ENCODE peak calls at places on chromosomes 1 and 21, in ten cellular contexts. U, I, G, W, V, Q, O, Z, Y and B are unnamed samples.

GRCh38 chr1:111513410-111514020 is 10.1 kb upstream of the ADORA3 start:
- DNase-seq in U (no peak), I (no peak), G (no peak), W (no peak), V (no peak), Q (peak; percentile 80), O (no peak), Z (no peak), Y (peak; percentile 58), B (no peak)

GRCh38 chr21:44920694-44921604 is at the start of gene ITGB2:
- DNase-seq in U (no peak), I (no peak), G (peak; percentile 36), W (no peak), V (peak; percentile 78), Q (no peak), O (no peak), Z (peak; percentile 28), Y (no peak), B (no peak)

GRCh38 chr1:99855914-99856450 is 5.8 kb downstream of the AGL start:
- DNase-seq in U (no peak), I (peak; percentile 8), G (no peak), W (no peak), V (no peak), Q (no peak), O (no peak), Z (no peak), Y (no peak), B (no peak)

GRCh38 chr1:227999056-227999930 is 7.5 kb upstream of the WNT3A start:
- DNase-seq in U (peak; percentile 91), I (peak; percentile 85), G (peak; percentile 92), W (no peak), V (peak; percentile 74), Q (peak; percentile 39), O (peak; percentile 59), Z (peak; percentile 47), Y (no peak), B (peak; percentile 88)

GRCh38 chr1:147600119-147601111 is 59.1 kb downstream of the BCL9 start:
- DNase-seq in U (peak; percentile 72), I (peak; percentile 79), G (peak; percentile 23), W (no peak), V (peak; percentile 30), Q (no peak), O (peak; percentile 39), Z (no peak), Y (no peak), B (no peak)

GRCh38 chr1:43878854-43879253 is 54.7 kb upstream of the ARTN start:
- DNase-seq in U (no peak), I (no peak), G (no peak), W (no peak), V (no peak), Q (no peak), O (no peak), Z (no peak), Y (no peak), B (no peak)

GRCh38 chr1:37667023-37667769 is 25.1 kb upstream of the CDCA8 start:
- DNase-seq in U (no peak), I (peak; percentile 10), G (peak; percentile 43), W (no peak), V (no peak), Q (no peak), O (no peak), Z (no peak), Y (no peak), B (no peak)

GRCh38 chr1:150564051-150564991 is 15.1 kb downstream of the MCL1 start:
- DNase-seq in U (no peak), I (peak; percentile 60), G (no peak), W (peak; percentile 14), V (no peak), Q (no peak), O (peak; percentile 59), Z (no peak), Y (no peak), B (no peak)

GRCh38 chr1:15345711-15346355 is 63.9 kb upstream of the EFHD2 start:
- DNase-seq in U (no peak), I (peak; percentile 55), G (no peak), W (peak; percentile 29), V (peak; percentile 59), Q (peak; percentile 23), O (no peak), Z (peak; percentile 55), Y (no peak), B (no peak)

GRCh38 chr1:98991127-98992003 is 13.3 kb downstream of the PLPPR5 start:
- DNase-seq in U (no peak), I (peak; percentile 86), G (peak; percentile 43), W (no peak), V (no peak), Q (no peak), O (peak; percentile 79), Z (no peak), Y (no peak), B (no peak)

GRCh38 chr1:56490619-56491018 is 88.7 kb downstream of the PLPP3 start:
- DNase-seq in U (no peak), I (no peak), G (no peak), W (no peak), V (no peak), Q (no peak), O (no peak), Z (no peak), Y (no peak), B (no peak)

GRCh38 chr21:28856588-28857250 is 136.0 kb downstream of the LTN1 start:
- DNase-seq in U (no peak), I (no peak), G (peak; percentile 51), W (no peak), V (no peak), Q (peak; percentile 5), O (peak; percentile 20), Z (no peak), Y (no peak), B (peak; percentile 39)

GRCh38 chr1:118077331-118078055 is 107.5 kb downstream of the SPAG17 start:
- DNase-seq in U (peak; percentile 5), I (peak; percentile 56), G (peak; percentile 73), W (no peak), V (no peak), Q (peak; percentile 2), O (peak; percentile 64), Z (no peak), Y (no peak), B (no peak)

GRCh38 chr1:3983181-3983580 is 83.1 kb upstream of the C1orf174 start:
- DNase-seq in U (no peak), I (no peak), G (no peak), W (no peak), V (no peak), Q (no peak), O (no peak), Z (no peak), Y (no peak), B (no peak)

GRCh38 chr1:156276532-156276931 is 6.1 kb downstream of the SMG5 start:
- DNase-seq in U (no peak), I (no peak), G (no peak), W (no peak), V (no peak), Q (no peak), O (peak; percentile 61), Z (no peak), Y (no peak), B (no peak)

GRCh38 chr1:234842726-234843641 is 233.0 kb upstream of the IRF2BP2 start:
- DNase-seq in U (no peak), I (no peak), G (no peak), W (no peak), V (peak; percentile 84), Q (no peak), O (no peak), Z (peak; percentile 15), Y (no peak), B (no peak)

GRCh38 chr1:162187676-162188075 is 118.2 kb downstream of the NOS1AP start:
- DNase-seq in U (no peak), I (no peak), G (no peak), W (no peak), V (no peak), Q (no peak), O (peak; percentile 17), Z (no peak), Y (no peak), B (no peak)

GRCh38 chr1:119808972-119809550 is 2.2 kb downstream of the REG4 start:
- DNase-seq in U (peak; percentile 40), I (peak; percentile 75), G (peak; percentile 80), W (peak; percentile 40), V (peak; percentile 77), Q (peak; percentile 78), O (peak; percentile 74), Z (peak; percentile 55), Y (peak; percentile 14), B (peak; percentile 74)

GRCh38 chr1:222950892-222951291 is 136.1 kb downstream of the DISP1 start:
- DNase-seq in U (no peak), I (no peak), G (no peak), W (no peak), V (no peak), Q (no peak), O (no peak), Z (no peak), Y (no peak), B (no peak)

GRCh38 chr1:240909701-240910457 is 297.9 kb upstream of the GREM2 start:
- DNase-seq in U (no peak), I (no peak), G (no peak), W (no peak), V (no peak), Q (no peak), O (no peak), Z (no peak), Y (no peak), B (no peak)

GRCh38 chr21:14523234-14523633 is 22.9 kb downstream of the SAMSN1 start:
- DNase-seq in U (no peak), I (no peak), G (no peak), W (no peak), V (peak; percentile 60), Q (no peak), O (no peak), Z (no peak), Y (no peak), B (no peak)

GRCh38 chr1:209064850-209065249 is 518.7 kb upstream of the CAMK1G start:
- DNase-seq in U (no peak), I (no peak), G (peak; percentile 5), W (no peak), V (no peak), Q (no peak), O (no peak), Z (no peak), Y (no peak), B (no peak)

GRCh38 chr1:157691285-157691920 is 9.2 kb downstream of the FCRL3 start:
- DNase-seq in U (peak; percentile 43), I (peak; percentile 49), G (peak; percentile 77), W (no peak), V (no peak), Q (peak; percentile 9), O (peak; percentile 7), Z (no peak), Y (no peak), B (no peak)

GRCh38 chr1:224212618-224213037 is 29.6 kb downstream of the DEGS1 start:
- DNase-seq in U (no peak), I (no peak), G (no peak), W (no peak), V (no peak), Q (no peak), O (no peak), Z (no peak), Y (no peak), B (no peak)

GRCh38 chr1:13823126-13823880 is 123.3 kb downstream of the PRDM2 start:
- DNase-seq in U (no peak), I (no peak), G (no peak), W (no peak), V (no peak), Q (no peak), O (no peak), Z (no peak), Y (no peak), B (no peak)

GRCh38 chr1:202592141-202592540 is 118.1 kb downstream of the SYT2 start:
- DNase-seq in U (no peak), I (peak; percentile 37), G (no peak), W (no peak), V (peak; percentile 6), Q (no peak), O (no peak), Z (no peak), Y (no peak), B (no peak)

GRCh38 chr1:15328785-15329480 is 80.8 kb upstream of the EFHD2 start:
- DNase-seq in U (no peak), I (peak; percentile 52), G (no peak), W (no peak), V (no peak), Q (peak; percentile 57), O (peak; percentile 78), Z (no peak), Y (no peak), B (no peak)

GRCh38 chr21:44732956-44733355 is 21.6 kb upstream of the TSPEAR start:
- DNase-seq in U (no peak), I (no peak), G (no peak), W (no peak), V (no peak), Q (no peak), O (no peak), Z (no peak), Y (no peak), B (no peak)